ENCODE peak calls at places on chromosome 9, in four cellular contexts. M, H, T and X are unnamed samples.

GRCh38 chr9:92669527-92669889 is 423 bp downstream of the IPPK start:
- DNase-seq in T (no peak), H (no peak), M (no peak), X (peak; percentile 13)

GRCh38 chr9:70091553-70091952 is 47.9 kb downstream of the MAMDC2 start:
- DNase-seq in H (no peak), T (no peak), M (no peak), X (no peak)

GRCh38 chr9:108709922-108710321 is 145.9 kb downstream of the ACTL7B start:
- DNase-seq in H (no peak), T (no peak), M (no peak), X (no peak)

GRCh38 chr9:114098021-114098659 is 952 bp downstream of the KIF12 start:
- DNase-seq in H (no peak), M (no peak), T (no peak), X (no peak)

GRCh38 chr9:123561055-123561454 is 205.1 kb downstream of the CRB2 start:
- DNase-seq in T (no peak), M (no peak), H (no peak), X (no peak)

GRCh38 chr9:34446468-34446891 is 11.9 kb downstream of the FAM219A start:
- DNase-seq in M (peak; percentile 69), H (no peak), T (no peak), X (no peak)

GRCh38 chr9:74122661-74123060 is 374.5 kb upstream of the RORB start:
- DNase-seq in M (no peak), H (no peak), T (no peak), X (no peak)

GRCh38 chr9:69526699-69527098 is 145.5 kb downstream of the APBA1 start:
- DNase-seq in M (no peak), H (no peak), T (no peak), X (no peak)

GRCh38 chr9:95316794-95317118 is 753 bp downstream of the FANCC start:
- DNase-seq in H (no peak), T (peak; percentile 25), M (peak; percentile 50), X (no peak)

GRCh38 chr9:117377046-117377445 is 37.8 kb downstream of the ASTN2 start:
- DNase-seq in T (no peak), M (no peak), H (no peak), X (no peak)

GRCh38 chr9:83020864-83021263 is 42.1 kb downstream of the RASEF start:
- DNase-seq in T (no peak), M (no peak), H (no peak), X (no peak)

GRCh38 chr9:121675969-121676822 is 24.8 kb downstream of the DAB2IP start:
- DNase-seq in T (no peak), M (no peak), H (no peak), X (no peak)

GRCh38 chr9:18072967-18073366 is 401.0 kb upstream of the ADAMTSL1 start:
- DNase-seq in T (no peak), M (no peak), H (no peak), X (no peak)

GRCh38 chr9:61634192-61634591 is 444.4 kb downstream of the SPATA31A7 start:
- DNase-seq in T (no peak), M (no peak), H (no peak), X (no peak)

GRCh38 chr9:120603010-120603409 is 23.0 kb upstream of the CDK5RAP2 start:
- DNase-seq in T (no peak), M (no peak), H (no peak), X (no peak)

GRCh38 chr9:101200852-101201251 is 172.3 kb downstream of the PLPPR1 start:
- DNase-seq in T (no peak), H (no peak), M (no peak), X (no peak)

GRCh38 chr9:115883467-115884329 is 269.9 kb upstream of the PAPPA start:
- DNase-seq in M (peak; percentile 60), H (no peak), T (no peak), X (no peak)

GRCh38 chr9:27005491-27005890 is at the start of gene LRRC19:
- DNase-seq in T (no peak), M (no peak), H (no peak), X (no peak)

GRCh38 chr9:123131258-123131657 is 97.8 kb downstream of the GPR21 start:
- DNase-seq in H (no peak), T (no peak), M (peak; percentile 75), X (no peak)

GRCh38 chr9:33751536-33752129 is 43.7 kb upstream of the PRSS3 start:
- DNase-seq in M (no peak), H (no peak), T (no peak), X (no peak)

GRCh38 chr9:37408933-37409710 is 13.4 kb upstream of the GRHPR start:
- DNase-seq in H (peak; percentile 68), T (no peak), M (no peak), X (peak; percentile 50)

GRCh38 chr9:106758911-106759310 is 104.1 kb upstream of the ZNF462 start:
- DNase-seq in H (no peak), M (no peak), T (no peak), X (no peak)

GRCh38 chr9:134544388-134545212 is 97.0 kb upstream of the COL5A1 start:
- DNase-seq in M (peak; percentile 73), T (peak; percentile 57), H (no peak), X (no peak)

GRCh38 chr9:120877276-120878034 is 467 bp upstream of the PHF19 start:
- DNase-seq in M (peak; percentile 47), H (peak; percentile 42), T (peak; percentile 49), X (peak; percentile 63)

GRCh38 chr9:87498046-87498815 is 564 bp downstream of the DAPK1 start:
- DNase-seq in H (no peak), M (no peak), T (no peak), X (no peak)
- H3K4me3 ChIP-seq in H (no peak overlapping the region), M (peak overlapping the region; percentile 34), T (peak overlapping the region; percentile 60), X (no peak overlapping the region)

GRCh38 chr9:130205912-130206311 is 33.7 kb downstream of the NCS1 start:
- DNase-seq in M (no peak), T (no peak), H (no peak), X (no peak)
- H3K4me3 ChIP-seq in M (no peak overlapping the region), T (no peak overlapping the region), H (no peak overlapping the region), X (no peak overlapping the region)

DNA sequence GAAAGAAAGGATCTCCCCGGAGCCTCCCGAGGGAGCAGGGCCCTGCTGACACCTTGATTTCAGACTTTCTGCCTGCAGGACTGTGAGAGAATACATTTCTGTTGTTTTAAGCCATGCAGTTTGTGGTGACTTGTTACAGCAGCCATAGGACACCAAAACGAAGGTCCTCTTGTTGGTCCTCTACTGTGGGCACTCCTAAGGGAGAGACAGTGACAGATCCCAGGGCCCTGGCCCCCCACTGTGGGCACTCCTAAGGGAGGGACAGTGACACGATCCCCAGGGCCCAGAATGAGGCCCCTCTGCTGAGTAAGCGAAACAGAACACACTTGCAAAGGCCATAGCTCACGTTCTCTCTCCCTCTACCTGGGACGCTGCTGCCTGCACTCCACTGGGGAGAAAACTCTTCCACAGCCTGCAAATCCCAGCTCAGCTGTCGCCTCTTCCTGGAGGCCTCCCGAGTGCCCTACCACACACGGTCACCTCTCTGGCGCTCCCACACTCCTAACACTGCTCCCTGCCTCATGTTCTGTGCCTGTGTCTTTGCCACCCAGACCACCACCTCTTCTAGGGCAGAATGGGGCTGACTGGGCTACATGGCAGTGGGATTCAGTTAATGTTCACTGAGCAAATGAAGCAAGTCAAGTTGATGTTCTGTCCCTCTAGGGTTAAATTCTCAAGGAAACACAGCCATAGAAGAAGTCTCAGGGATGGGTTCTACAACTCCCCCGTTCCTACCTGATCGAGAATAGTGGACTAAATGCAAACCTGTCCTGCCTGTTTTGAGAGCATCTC is 23.8 kb downstream of the ANKS6 start:
- DNase-seq in M (no peak), T (no peak), H (no peak), X (no peak)
- H3K4me3 ChIP-seq in M (no peak overlapping the region), T (no peak overlapping the region), H (no peak overlapping the region), X (no peak overlapping the region)

DNA sequence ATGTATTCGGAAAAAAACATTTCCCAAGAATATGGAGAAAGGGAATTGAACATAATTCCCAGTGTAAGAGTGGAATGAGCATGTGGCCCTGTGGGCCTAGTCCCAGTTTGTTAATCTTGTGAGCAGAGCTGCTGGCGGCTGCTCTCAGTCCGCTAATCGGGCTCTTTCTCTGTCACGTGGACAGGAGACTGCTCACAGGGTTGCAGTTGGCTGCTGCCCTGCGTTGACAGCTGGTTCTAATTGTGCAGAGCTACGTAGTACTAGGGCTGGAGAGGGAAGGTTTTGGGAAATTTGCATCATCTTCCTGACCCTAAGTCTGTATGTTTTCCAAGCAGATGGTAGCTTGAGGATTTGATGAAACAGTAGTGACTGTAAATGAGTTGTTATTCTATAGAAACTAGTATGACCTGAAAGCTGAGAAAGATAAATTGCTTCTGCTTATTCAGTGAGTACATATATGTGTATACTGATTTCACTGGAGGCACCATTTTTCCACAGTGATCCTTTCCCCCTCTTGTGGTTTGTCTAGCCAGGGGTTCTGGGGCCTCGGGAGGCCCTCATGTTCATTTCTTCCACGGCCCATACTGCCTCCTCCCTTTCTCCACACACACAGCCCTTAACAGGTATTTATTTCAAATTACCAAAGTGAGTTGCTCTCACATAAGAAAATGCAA is 100.6 kb downstream of the ANGPTL2 start:
- DNase-seq in T (peak; percentile 88), M (peak; percentile 100), H (no peak), X (no peak)
- H3K4me3 ChIP-seq in T (no peak overlapping the region), M (no peak overlapping the region), H (no peak overlapping the region), X (no peak overlapping the region)

GRCh38 chr9:91048739-91049138 is 247.1 kb downstream of the SYK start:
- DNase-seq in T (no peak), M (no peak), H (no peak), X (no peak)

GRCh38 chr9:91045036-91045435 is 243.4 kb downstream of the SYK start:
- DNase-seq in T (no peak), M (no peak), H (no peak), X (no peak)

GRCh38 chr9:91047529-91047928 is 245.9 kb downstream of the SYK start:
- DNase-seq in T (no peak), H (no peak), M (no peak), X (peak; percentile 46)

GRCh38 chr9:91044354-91044753 is 242.7 kb downstream of the SYK start:
- DNase-seq in T (no peak), H (no peak), M (no peak), X (no peak)

DNA sequence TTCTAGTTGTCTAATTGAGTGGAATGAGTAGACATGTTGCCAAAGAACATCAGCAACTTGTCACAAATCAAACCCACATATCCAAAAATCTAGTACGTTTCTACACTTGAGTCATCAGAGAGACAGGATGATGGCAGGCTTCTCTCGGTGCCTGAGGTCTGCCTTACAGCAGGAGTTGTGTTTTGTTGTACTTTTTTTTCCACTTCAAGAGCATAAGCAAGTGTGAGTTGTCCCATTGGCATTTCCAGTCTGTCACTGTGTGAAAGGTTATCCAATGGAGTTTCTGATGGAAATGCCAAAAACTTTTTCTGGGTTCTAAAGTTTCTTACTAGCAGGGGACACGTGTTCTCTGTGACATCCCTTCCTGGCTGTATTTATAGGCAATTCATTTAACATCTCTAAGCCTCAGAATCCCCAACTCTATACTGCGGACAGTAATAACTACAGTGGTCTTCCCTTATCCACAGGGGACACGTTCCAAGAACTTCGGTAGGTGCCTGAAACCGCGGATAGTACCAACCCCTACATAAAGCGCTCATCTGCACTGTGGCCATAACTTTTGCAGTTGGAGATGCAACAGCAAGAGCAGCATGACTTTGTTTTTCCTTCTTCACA is 246.5 kb downstream of the SYK start:
- DNase-seq in H (no peak), M (peak; percentile 95), T (no peak), X (no peak)
- H3K4me3 ChIP-seq in H (no peak overlapping the region), M (no peak overlapping the region), T (no peak overlapping the region), X (no peak overlapping the region)